ENCODE peak calls at places on chromosomes 13 and 19, in eight cellular contexts. One of them, this sample, is unnamed.
A peak's percentile ranks its signal among the peaks of the same experiment; 100 is the strongest.

GRCh38 chr19:4374451-4375163 is 25.7 kb downstream of the SH3GL1 start:
- DNase-seq in GM23338: no peak
- DNase-seq in Peyer's patch: no peak
- DNase-seq in left ventricle myocardium inferior: peak; percentile 78
- DNase-seq in mesenchymal stem cell: peak; percentile 91
- DNase-seq in NT2/D1: no peak
- DNase-seq in CD8-positive, alpha-beta memory T cell: no peak
- DNase-seq in OCI-LY7: no peak
- DNase-seq in this sample: no peak

GRCh38 chr13:91722267-91722884 is 324.0 kb downstream of the GPC5 start:
- DNase-seq in mesenchymal stem cell: peak; percentile 40
- DNase-seq in Peyer's patch: no peak
- DNase-seq in GM23338: peak; percentile 72
- DNase-seq in OCI-LY7: peak; percentile 84
- DNase-seq in CD8-positive, alpha-beta memory T cell: no peak
- DNase-seq in left ventricle myocardium inferior: no peak
- DNase-seq in NT2/D1: no peak
- DNase-seq in this sample: peak; percentile 15

GRCh38 chr13:98798849-98799645 is 46.6 kb upstream of the SLC15A1 start:
- DNase-seq in OCI-LY7: no peak
- DNase-seq in Peyer's patch: no peak
- DNase-seq in left ventricle myocardium inferior: no peak
- DNase-seq in GM23338: no peak
- DNase-seq in NT2/D1: no peak
- DNase-seq in mesenchymal stem cell: no peak
- DNase-seq in CD8-positive, alpha-beta memory T cell: no peak
- DNase-seq in this sample: no peak

GRCh38 chr13:45149964-45150363 is 29.7 kb downstream of the GTF2F2 start:
- DNase-seq in CD8-positive, alpha-beta memory T cell: no peak
- DNase-seq in left ventricle myocardium inferior: no peak
- DNase-seq in OCI-LY7: no peak
- DNase-seq in Peyer's patch: no peak
- DNase-seq in NT2/D1: no peak
- DNase-seq in mesenchymal stem cell: peak; percentile 32
- DNase-seq in GM23338: no peak
- DNase-seq in this sample: no peak

GRCh38 chr19:13841339-13842293 is 35.3 kb upstream of the NANOS3 start:
- DNase-seq in GM23338: no peak
- DNase-seq in OCI-LY7: no peak
- DNase-seq in left ventricle myocardium inferior: no peak
- DNase-seq in NT2/D1: no peak
- DNase-seq in mesenchymal stem cell: peak; percentile 73
- DNase-seq in Peyer's patch: no peak
- DNase-seq in CD8-positive, alpha-beta memory T cell: no peak
- DNase-seq in this sample: peak; percentile 56

GRCh38 chr13:89066868-89067466 is 1395.8 kb downstream of the SLITRK5 start:
- DNase-seq in GM23338: peak; percentile 84
- DNase-seq in OCI-LY7: peak; percentile 72
- DNase-seq in NT2/D1: peak; percentile 60
- DNase-seq in left ventricle myocardium inferior: no peak
- DNase-seq in mesenchymal stem cell: peak; percentile 62
- DNase-seq in Peyer's patch: no peak
- DNase-seq in CD8-positive, alpha-beta memory T cell: no peak
- DNase-seq in this sample: no peak

GRCh38 chr19:35030257-35031071 is at the start of gene SCN1B:
- DNase-seq in mesenchymal stem cell: peak; percentile 76
- DNase-seq in left ventricle myocardium inferior: peak; percentile 65
- DNase-seq in NT2/D1: no peak
- DNase-seq in OCI-LY7: no peak
- DNase-seq in GM23338: peak; percentile 83
- DNase-seq in CD8-positive, alpha-beta memory T cell: peak; percentile 26
- DNase-seq in Peyer's patch: no peak
- DNase-seq in this sample: peak; percentile 42

GRCh38 chr13:28220166-28220565 is 81.8 kb downstream of the PAN3 start:
- DNase-seq in left ventricle myocardium inferior: no peak
- DNase-seq in OCI-LY7: no peak
- DNase-seq in mesenchymal stem cell: peak; percentile 39
- DNase-seq in Peyer's patch: no peak
- DNase-seq in CD8-positive, alpha-beta memory T cell: no peak
- DNase-seq in NT2/D1: no peak
- DNase-seq in GM23338: no peak
- DNase-seq in this sample: no peak

GRCh38 chr13:44810067-44810840 is 179.0 kb downstream of the NUFIP1 start:
- DNase-seq in GM23338: no peak
- DNase-seq in CD8-positive, alpha-beta memory T cell: no peak
- DNase-seq in Peyer's patch: no peak
- DNase-seq in OCI-LY7: no peak
- DNase-seq in mesenchymal stem cell: no peak
- DNase-seq in NT2/D1: no peak
- DNase-seq in left ventricle myocardium inferior: no peak
- DNase-seq in this sample: no peak

GRCh38 chr19:35142531-35143230 is 374 bp upstream of the FXYD7 start:
- DNase-seq in left ventricle myocardium inferior: peak; percentile 40
- DNase-seq in GM23338: peak; percentile 91
- DNase-seq in NT2/D1: no peak
- DNase-seq in Peyer's patch: peak; percentile 73
- DNase-seq in CD8-positive, alpha-beta memory T cell: peak; percentile 61
- DNase-seq in mesenchymal stem cell: peak; percentile 30
- DNase-seq in OCI-LY7: peak; percentile 77
- DNase-seq in this sample: peak; percentile 65

GRCh38 chr13:99155821-99156220 is 44.8 kb upstream of the UBAC2 start:
- DNase-seq in mesenchymal stem cell: no peak
- DNase-seq in GM23338: no peak
- DNase-seq in Peyer's patch: no peak
- DNase-seq in NT2/D1: no peak
- DNase-seq in CD8-positive, alpha-beta memory T cell: no peak
- DNase-seq in left ventricle myocardium inferior: no peak
- DNase-seq in OCI-LY7: no peak
- DNase-seq in this sample: no peak

GRCh38 chr19:47240561-47240960 is 9.6 kb upstream of the BBC3 start:
- DNase-seq in left ventricle myocardium inferior: no peak
- DNase-seq in CD8-positive, alpha-beta memory T cell: no peak
- DNase-seq in NT2/D1: no peak
- DNase-seq in Peyer's patch: no peak
- DNase-seq in mesenchymal stem cell: no peak
- DNase-seq in GM23338: no peak
- DNase-seq in OCI-LY7: no peak
- DNase-seq in this sample: no peak
- H3K4me3 ChIP-seq in left ventricle myocardium inferior: no peak overlapping the region
- H3K4me3 ChIP-seq in CD8-positive, alpha-beta memory T cell: no peak overlapping the region
- H3K4me3 ChIP-seq in NT2/D1: no peak overlapping the region
- H3K4me3 ChIP-seq in Peyer's patch: no peak overlapping the region
- H3K4me3 ChIP-seq in mesenchymal stem cell: no peak overlapping the region
- H3K4me3 ChIP-seq in GM23338: peak overlapping the region; percentile 73
- H3K4me3 ChIP-seq in OCI-LY7: no peak overlapping the region
- H3K4me3 ChIP-seq in this sample: no peak overlapping the region

GRCh38 chr19:658916-659839 is 3.8 kb downstream of the RNF126 start:
- DNase-seq in mesenchymal stem cell: no peak
- DNase-seq in Peyer's patch: peak; percentile 68
- DNase-seq in GM23338: no peak
- DNase-seq in CD8-positive, alpha-beta memory T cell: peak; percentile 79
- DNase-seq in NT2/D1: no peak
- DNase-seq in OCI-LY7: peak; percentile 47
- DNase-seq in left ventricle myocardium inferior: peak; percentile 65
- DNase-seq in this sample: peak; percentile 50
- H3K4me1 ChIP-seq in mesenchymal stem cell: peaks cover 53% of the 10 kb centered on the region
- H3K4me1 ChIP-seq in Peyer's patch: peaks cover 25% of the 10 kb centered on the region
- H3K4me1 ChIP-seq in GM23338: peaks cover 6% of the 10 kb centered on the region
- H3K4me1 ChIP-seq in CD8-positive, alpha-beta memory T cell: peaks cover 60% of the 10 kb centered on the region
- H3K4me1 ChIP-seq in NT2/D1: peaks cover 44% of the 10 kb centered on the region
- H3K4me1 ChIP-seq in OCI-LY7: peaks cover 34% of the 10 kb centered on the region
- H3K4me1 ChIP-seq in left ventricle myocardium inferior: peaks cover 83% of the 10 kb centered on the region
- H3K4me1 ChIP-seq in this sample: peaks cover 64% of the 10 kb centered on the region

DNA sequence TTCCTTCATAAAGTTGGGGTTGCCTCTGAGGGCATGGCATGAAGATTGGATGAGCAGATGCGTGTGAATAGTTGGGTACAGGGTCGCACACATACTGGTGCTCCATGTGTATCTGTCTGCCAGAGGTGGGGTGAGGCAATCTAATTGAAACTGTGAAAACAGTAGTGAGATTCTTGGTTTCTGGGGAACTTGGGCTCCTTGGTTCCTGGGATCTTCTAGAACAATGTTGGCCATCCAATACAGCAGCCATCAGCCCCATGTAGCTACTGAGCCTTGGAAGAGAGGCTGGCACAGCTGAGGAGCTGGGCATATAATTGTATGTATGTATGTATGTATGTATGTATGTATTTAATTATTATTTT is 616 bp downstream of the FCHO1 start:
- DNase-seq in left ventricle myocardium inferior: no peak
- DNase-seq in GM23338: no peak
- DNase-seq in mesenchymal stem cell: no peak
- DNase-seq in Peyer's patch: no peak
- DNase-seq in OCI-LY7: no peak
- DNase-seq in CD8-positive, alpha-beta memory T cell: no peak
- DNase-seq in NT2/D1: no peak
- DNase-seq in this sample: no peak
- H3K4me3 ChIP-seq in left ventricle myocardium inferior: no peak overlapping the region
- H3K4me3 ChIP-seq in GM23338: no peak overlapping the region
- H3K4me3 ChIP-seq in mesenchymal stem cell: no peak overlapping the region
- H3K4me3 ChIP-seq in Peyer's patch: peak overlapping the region; percentile 45
- H3K4me3 ChIP-seq in OCI-LY7: peak overlapping the region; percentile 74
- H3K4me3 ChIP-seq in CD8-positive, alpha-beta memory T cell: peak overlapping the region; percentile 90
- H3K4me3 ChIP-seq in NT2/D1: no peak overlapping the region
- H3K4me3 ChIP-seq in this sample: peak overlapping the region; percentile 65

DNA sequence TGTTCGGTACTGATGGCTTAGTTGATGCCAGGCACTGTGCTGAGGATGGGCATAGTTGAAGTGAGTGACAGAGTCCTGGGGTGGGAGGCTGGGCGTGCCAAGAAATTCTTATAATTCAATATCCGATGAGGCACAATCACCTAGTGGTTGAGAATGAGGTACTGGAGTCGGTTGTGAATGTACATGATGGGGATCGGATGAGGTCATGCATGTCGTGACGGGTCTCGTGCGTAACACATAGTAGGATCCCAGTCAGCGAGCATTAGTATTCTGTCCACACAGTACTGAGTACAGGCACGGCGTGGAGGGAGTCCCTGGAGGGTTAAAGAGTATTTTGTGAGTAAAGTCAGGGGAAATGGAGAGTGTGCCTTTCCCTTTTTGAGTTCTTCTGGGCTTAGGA is 2.8 kb downstream of the SAFB start:
- DNase-seq in mesenchymal stem cell: no peak
- DNase-seq in Peyer's patch: no peak
- DNase-seq in left ventricle myocardium inferior: no peak
- DNase-seq in GM23338: no peak
- DNase-seq in CD8-positive, alpha-beta memory T cell: no peak
- DNase-seq in NT2/D1: no peak
- DNase-seq in OCI-LY7: no peak
- DNase-seq in this sample: no peak
- H3K4me1 ChIP-seq in mesenchymal stem cell: peaks cover 16% of the 10 kb centered on the region
- H3K4me1 ChIP-seq in Peyer's patch: peaks cover 31% of the 10 kb centered on the region
- H3K4me1 ChIP-seq in left ventricle myocardium inferior: peaks cover 96% of the 10 kb centered on the region
- H3K4me1 ChIP-seq in GM23338: peaks cover 20% of the 10 kb centered on the region
- H3K4me1 ChIP-seq in CD8-positive, alpha-beta memory T cell: peaks cover 75% of the 10 kb centered on the region
- H3K4me1 ChIP-seq in NT2/D1: peaks cover 9% of the 10 kb centered on the region
- H3K4me1 ChIP-seq in OCI-LY7: peaks cover 57% of the 10 kb centered on the region
- H3K4me1 ChIP-seq in this sample: peaks cover 75% of the 10 kb centered on the region

GRCh38 chr13:41053384-41053826 is 7.9 kb upstream of the WBP4 start:
- DNase-seq in left ventricle myocardium inferior: no peak
- DNase-seq in NT2/D1: no peak
- DNase-seq in CD8-positive, alpha-beta memory T cell: no peak
- DNase-seq in mesenchymal stem cell: peak; percentile 61
- DNase-seq in Peyer's patch: no peak
- DNase-seq in OCI-LY7: peak; percentile 71
- DNase-seq in GM23338: no peak
- DNase-seq in this sample: no peak
- H3K4me3 ChIP-seq in left ventricle myocardium inferior: peak overlapping the region; percentile 33
- H3K4me3 ChIP-seq in NT2/D1: no peak overlapping the region
- H3K4me3 ChIP-seq in CD8-positive, alpha-beta memory T cell: no peak overlapping the region
- H3K4me3 ChIP-seq in mesenchymal stem cell: peak overlapping the region; percentile 52
- H3K4me3 ChIP-seq in Peyer's patch: no peak overlapping the region
- H3K4me3 ChIP-seq in OCI-LY7: peak overlapping the region; percentile 64
- H3K4me3 ChIP-seq in GM23338: no peak overlapping the region
- H3K4me3 ChIP-seq in this sample: no peak overlapping the region

DNA sequence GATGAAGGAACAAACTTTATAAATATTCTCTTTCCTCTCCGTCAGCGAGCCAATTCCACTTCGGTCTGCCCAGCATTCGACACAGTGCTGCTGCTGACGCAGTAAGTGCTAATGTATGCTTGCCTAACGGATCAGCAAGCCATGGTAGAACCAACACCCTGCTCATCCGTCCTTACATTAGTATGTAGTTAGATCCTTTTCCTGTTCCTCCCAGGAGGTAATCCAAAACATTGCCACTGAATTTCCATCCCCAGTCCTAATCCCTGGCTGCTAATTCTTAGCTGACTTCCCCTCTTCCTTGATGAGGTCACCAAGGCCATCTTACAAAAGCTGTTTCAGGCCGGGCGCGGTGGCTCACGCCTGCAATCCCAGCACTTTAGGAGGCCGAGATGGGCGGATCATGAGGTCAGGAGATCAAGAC is 88.0 kb downstream of the STARD13 start:
- DNase-seq in GM23338: no peak
- DNase-seq in mesenchymal stem cell: no peak
- DNase-seq in CD8-positive, alpha-beta memory T cell: no peak
- DNase-seq in OCI-LY7: no peak
- DNase-seq in Peyer's patch: no peak
- DNase-seq in NT2/D1: no peak
- DNase-seq in left ventricle myocardium inferior: no peak
- DNase-seq in this sample: no peak
- H3K4me1 ChIP-seq in GM23338: peaks cover 6% of the 10 kb centered on the region
- H3K4me1 ChIP-seq in mesenchymal stem cell: peaks cover 7% of the 10 kb centered on the region
- H3K4me1 ChIP-seq in CD8-positive, alpha-beta memory T cell: no peaks in the 10 kb centered on the region
- H3K4me1 ChIP-seq in OCI-LY7: no peaks in the 10 kb centered on the region
- H3K4me1 ChIP-seq in Peyer's patch: no peaks in the 10 kb centered on the region
- H3K4me1 ChIP-seq in NT2/D1: no peaks in the 10 kb centered on the region
- H3K4me1 ChIP-seq in left ventricle myocardium inferior: peaks cover 100% of the 10 kb centered on the region
- H3K4me1 ChIP-seq in this sample: no peaks in the 10 kb centered on the region

DNA sequence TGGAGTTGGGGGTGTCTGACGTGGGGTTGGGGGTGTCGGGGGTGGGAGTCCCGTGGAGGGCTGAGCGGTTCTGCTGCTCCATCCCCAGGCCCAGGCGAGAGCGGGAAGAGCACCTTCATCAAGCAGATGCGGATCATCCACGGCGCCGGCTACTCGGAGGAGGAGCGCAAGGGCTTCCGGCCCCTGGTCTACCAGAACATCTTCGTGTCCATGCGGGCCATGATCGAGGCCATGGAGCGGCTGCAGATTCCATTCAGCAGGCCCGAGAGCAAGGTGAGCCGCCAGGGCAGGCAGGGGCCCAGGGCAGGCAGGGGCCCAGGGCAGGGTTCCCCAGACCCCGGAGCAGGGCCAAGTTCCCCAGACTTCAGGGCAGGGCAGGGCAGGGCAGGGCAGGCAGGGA is 12.7 kb downstream of the GNA15 start:
- DNase-seq in NT2/D1: no peak
- DNase-seq in CD8-positive, alpha-beta memory T cell: no peak
- DNase-seq in mesenchymal stem cell: no peak
- DNase-seq in GM23338: no peak
- DNase-seq in Peyer's patch: no peak
- DNase-seq in OCI-LY7: no peak
- DNase-seq in left ventricle myocardium inferior: no peak
- DNase-seq in this sample: no peak
- H3K4me3 ChIP-seq in NT2/D1: no peak overlapping the region
- H3K4me3 ChIP-seq in CD8-positive, alpha-beta memory T cell: no peak overlapping the region
- H3K4me3 ChIP-seq in mesenchymal stem cell: no peak overlapping the region
- H3K4me3 ChIP-seq in GM23338: no peak overlapping the region
- H3K4me3 ChIP-seq in Peyer's patch: no peak overlapping the region
- H3K4me3 ChIP-seq in OCI-LY7: no peak overlapping the region
- H3K4me3 ChIP-seq in left ventricle myocardium inferior: no peak overlapping the region
- H3K4me3 ChIP-seq in this sample: no peak overlapping the region